ENCODE peak calls at places on chromosomes 6 and 20, in eight cellular contexts. O, F, S, Y, P, Q, X and Z are unnamed samples.

GRCh38 chr20:45470939-45471338 is 1.4 kb downstream of the WFDC2 start:
- DNase-seq in F (no peak), P (no peak), O (no peak), Q (no peak), Y (no peak), S (no peak), X (no peak), Z (peak)

GRCh38 chr6:110039996-110040383 is 61.9 kb downstream of the GPR6 start:
- DNase-seq in F (no peak), O (peak), P (no peak), Q (no peak), X (no peak), Y (no peak), S (no peak), Z (peak)

GRCh38 chr6:32763417-32763816 is at the start of gene HLA-DQB2:
- DNase-seq in P (no peak), O (peak), F (no peak), Y (no peak), Q (no peak), S (no peak), X (no peak), Z (no peak)

GRCh38 chr20:63223121-63223825 is 7.3 kb upstream of the YTHDF1 start:
- DNase-seq in S (no peak), Y (no peak), X (peak), Q (peak), O (no peak), P (peak), F (no peak), Z (peak)

GRCh38 chr6:3205913-3206312 is 21.5 kb downstream of the TUBB2B start:
- DNase-seq in P (no peak), Q (no peak), O (no peak), X (no peak), F (no peak), S (no peak), Y (no peak), Z (no peak)

GRCh38 chr6:155171109-155171746 is 92.6 kb upstream of the CLDN20 start:
- DNase-seq in O (peak), X (no peak), Q (no peak), Y (no peak), S (peak), P (peak), F (no peak), Z (no peak)

GRCh38 chr6:111101987-111102386 is 14.7 kb downstream of the SLC16A10 start:
- DNase-seq in P (no peak), X (no peak), Q (no peak), O (no peak), F (no peak), Y (no peak), S (no peak), Z (no peak)

GRCh38 chr6:64334646-64335045 is 699.0 kb downstream of the PHF3 start:
- DNase-seq in P (no peak), O (no peak), Y (no peak), X (no peak), Q (no peak), F (no peak), S (no peak), Z (no peak)

GRCh38 chr20:45017281-45017680 is 51.0 kb downstream of the STK4 start:
- DNase-seq in P (no peak), Q (no peak), F (no peak), Y (no peak), O (no peak), S (no peak), X (no peak), Z (no peak)

GRCh38 chr6:33847078-33847477 is 43.3 kb upstream of the MLN start:
- DNase-seq in S (no peak), F (no peak), X (no peak), Y (no peak), Q (no peak), P (no peak), O (no peak), Z (no peak)

GRCh38 chr6:37952027-37952426 is 132.5 kb downstream of the ZFAND3 start:
- DNase-seq in P (no peak), S (no peak), F (no peak), Y (no peak), X (no peak), O (no peak), Q (no peak), Z (no peak)

GRCh38 chr6:106886922-106887797 is 87.4 kb downstream of the CD24 start:
- DNase-seq in X (no peak), O (no peak), P (no peak), F (no peak), Q (no peak), S (no peak), Y (no peak), Z (no peak)

GRCh38 chr6:132537145-132537544 is 932 bp upstream of the TAAR9 start:
- DNase-seq in P (no peak), Q (no peak), O (no peak), S (no peak), Y (no peak), X (no peak), F (no peak), Z (no peak)

GRCh38 chr6:35601331-35602132 is 87.2 kb downstream of the FKBP5 start:
- DNase-seq in Y (no peak), P (peak), F (no peak), O (peak), X (no peak), Q (peak), S (peak), Z (peak)

GRCh38 chr20:22522701-22523100 is 61.7 kb downstream of the FOXA2 start:
- DNase-seq in S (no peak), X (no peak), P (no peak), F (no peak), Q (no peak), Y (no peak), O (no peak), Z (no peak)

GRCh38 chr6:23031986-23032385 is 462.6 kb downstream of the HDGFL1 start:
- DNase-seq in Y (no peak), X (no peak), O (no peak), Q (no peak), S (no peak), F (no peak), P (no peak), Z (no peak)

GRCh38 chr6:138588805-138589434 is 89.6 kb upstream of the NHSL1 start:
- DNase-seq in X (no peak), Y (no peak), O (peak), Q (peak), S (peak), P (peak), F (no peak), Z (peak)

GRCh38 chr20:354298-354977 is 7.5 kb downstream of the NRSN2 start:
- DNase-seq in O (peak), F (peak), X (peak), Q (no peak), S (peak), P (peak), Y (peak), Z (peak)
- H3K27ac ChIP-seq in O (no peak), F (no peak), X (no peak), Q (no peak), S (no peak), P (peak), Y (no peak), Z (no peak)

GRCh38 chr6:122995930-122996796 is at the start of gene CLVS2:
- DNase-seq in Q (no peak), S (no peak), Y (peak), X (peak), F (no peak), O (no peak), P (peak), Z (peak)
- H3K4me3 ChIP-seq in Q (peak), S (peak), Y (peak), X (peak), F (no peak), O (no peak), P (peak), Z (peak)

GRCh38 chr20:49583669-49584417 is 15.9 kb upstream of the PTGIS start:
- DNase-seq in O (no peak), Q (no peak), F (peak), X (peak), S (peak), P (peak), Y (peak), Z (peak)
- H3K27ac ChIP-seq in O (no peak), Q (no peak), F (peak), X (peak), S (peak), P (peak), Y (peak), Z (peak)

DNA sequence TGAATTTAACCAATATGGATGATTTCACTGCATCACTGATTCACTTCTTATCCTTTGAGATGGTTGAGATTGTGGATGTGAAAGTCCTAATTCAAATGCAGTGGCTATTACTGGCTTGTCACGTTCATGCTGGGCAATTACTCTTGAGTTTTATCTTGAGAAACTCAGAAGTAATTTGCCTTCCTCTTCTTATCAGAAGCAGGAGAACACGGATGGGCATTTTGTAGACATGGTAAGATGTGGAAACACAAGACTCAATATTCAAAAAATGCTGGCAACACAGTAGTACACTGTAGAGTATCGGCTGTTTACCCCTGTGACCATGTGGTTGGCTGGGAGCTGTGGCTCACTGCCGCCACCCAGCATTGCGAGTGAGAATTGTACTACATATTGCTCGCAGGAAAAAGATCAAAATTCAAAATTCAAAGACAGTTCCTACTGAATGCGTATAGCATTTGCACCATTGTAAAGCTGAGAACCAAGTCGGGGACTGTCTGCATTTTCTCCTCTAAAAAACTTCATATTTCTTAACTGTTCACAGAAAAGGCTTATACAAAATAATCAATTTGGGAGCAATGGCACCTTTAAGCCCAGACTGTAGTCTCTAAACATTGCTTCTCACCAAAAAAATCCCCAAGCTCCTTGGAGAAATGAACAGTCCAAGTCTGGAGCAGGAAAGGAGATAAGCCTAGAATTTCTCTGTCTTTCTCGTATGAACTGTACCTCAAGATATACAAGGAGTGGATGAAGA is 61.9 kb upstream of the ELOVL5 start:
- DNase-seq in P (peak), Y (peak), O (peak), X (no peak), S (peak), Q (no peak), F (peak), Z (peak)
- H3K4me3 ChIP-seq in P (no peak), Y (no peak), O (no peak), X (no peak), S (no peak), Q (no peak), F (no peak), Z (no peak)

GRCh38 chr6:7134999-7135735 is 27.4 kb downstream of the RREB1 start:
- DNase-seq in O (no peak), F (no peak), Q (no peak), P (no peak), S (no peak), Y (no peak), X (no peak), Z (no peak)
- H3K27ac ChIP-seq in O (no peak), F (no peak), Q (peak), P (no peak), S (no peak), Y (no peak), X (no peak), Z (no peak)

DNA sequence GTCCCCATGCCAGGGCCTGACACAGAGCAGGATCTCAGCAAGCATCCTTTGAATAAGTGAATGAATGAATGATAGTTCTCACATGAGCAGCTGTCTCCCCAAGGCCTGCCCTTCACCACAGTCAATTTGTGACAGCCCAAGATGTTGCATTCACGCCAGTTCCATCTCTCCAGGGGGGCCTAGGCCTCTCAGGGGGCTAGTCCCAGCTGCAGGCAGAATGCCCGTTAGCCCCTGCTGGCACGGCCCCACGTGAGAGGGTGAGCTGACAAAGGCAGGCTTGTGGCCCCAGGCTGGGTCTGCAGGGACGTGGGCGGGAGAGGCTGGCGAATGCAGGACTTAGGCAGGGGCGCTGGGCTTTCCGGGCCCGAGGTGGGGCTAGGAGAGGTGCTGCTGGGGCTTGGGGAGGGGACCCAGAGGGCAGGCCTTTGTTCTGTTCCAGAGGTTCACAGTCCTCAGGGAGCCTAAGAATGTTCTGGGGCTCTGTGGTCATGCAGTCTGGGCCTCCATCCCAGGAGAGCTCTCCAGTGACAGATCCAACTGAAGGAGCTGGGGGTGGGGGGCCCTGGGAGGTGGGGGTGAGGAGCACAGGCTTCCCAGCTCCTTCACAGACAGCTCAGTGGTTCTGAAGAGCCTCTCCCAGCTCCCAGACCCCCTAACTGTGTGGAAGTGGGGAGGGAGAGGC is 30.5 kb upstream of the TLDC2 start:
- DNase-seq in Y (no peak), X (no peak), O (no peak), F (no peak), S (no peak), P (no peak), Q (no peak), Z (no peak)
- H3K4me3 ChIP-seq in Y (no peak), X (no peak), O (no peak), F (no peak), S (no peak), P (no peak), Q (no peak), Z (no peak)